ENCODE peak calls at places on chromosomes 3 and 15, in five cellular contexts. M is A549, P is transverse colon, L is breast epithelium, Z is GM12878. F is an unnamed sample.

GRCh38 chr15:46316024-46316423 is 681.2 kb downstream of the SQOR start:
- DNase-seq in P (no peak), L (no peak), Z (no peak), M (no peak), F (no peak)

GRCh38 chr3:188979236-188979635 is 192.5 kb upstream of the TPRG1 start:
- DNase-seq in Z (no peak), M (no peak), P (no peak), L (no peak), F (no peak)

GRCh38 chr3:85576091-85576690 is 617.4 kb downstream of the CADM2 start:
- DNase-seq in P (peak; percentile 42), Z (no peak), L (no peak), M (peak; percentile 13), F (peak; percentile 27)

GRCh38 chr15:35271371-35272043 is 186.4 kb upstream of the NANOGP8 start:
- DNase-seq in P (no peak), L (no peak), Z (no peak), M (no peak), F (no peak)

GRCh38 chr15:56693761-56694160 is 39.5 kb downstream of the ZNF280D start:
- DNase-seq in L (no peak), M (no peak), Z (no peak), P (no peak), F (no peak)

GRCh38 chr3:123757281-123757940 is 126.7 kb downstream of the MYLK start:
- DNase-seq in Z (peak; percentile 13), M (no peak), L (peak; percentile 76), P (peak; percentile 37), F (peak; percentile 19)

GRCh38 chr3:196016485-196016884 is 65.4 kb downstream of the TFRC start:
- DNase-seq in M (no peak), L (no peak), P (no peak), Z (no peak), F (no peak)

GRCh38 chr3:55690746-55691540 is 203.8 kb upstream of the WNT5A start:
- DNase-seq in P (no peak), Z (peak; percentile 42), L (no peak), M (no peak), F (no peak)

GRCh38 chr3:157785071-157785826 is 282.0 kb upstream of the VEPH1 start:
- DNase-seq in Z (no peak), L (no peak), P (no peak), M (peak; percentile 55), F (no peak)

GRCh38 chr3:66138336-66139234 is 82.2 kb upstream of the SLC25A26 start:
- DNase-seq in L (no peak), P (peak; percentile 55), M (peak; percentile 43), Z (no peak), F (peak; percentile 52)

GRCh38 chr3:155232605-155233004 is 60.9 kb downstream of the STRIT1 start:
- DNase-seq in L (no peak), Z (no peak), P (peak; percentile 19), M (no peak), F (peak; percentile 56)

GRCh38 chr3:190543656-190544055 is 29.8 kb downstream of the IL1RAP start:
- DNase-seq in M (no peak), L (no peak), P (no peak), Z (no peak), F (no peak)

DNA sequence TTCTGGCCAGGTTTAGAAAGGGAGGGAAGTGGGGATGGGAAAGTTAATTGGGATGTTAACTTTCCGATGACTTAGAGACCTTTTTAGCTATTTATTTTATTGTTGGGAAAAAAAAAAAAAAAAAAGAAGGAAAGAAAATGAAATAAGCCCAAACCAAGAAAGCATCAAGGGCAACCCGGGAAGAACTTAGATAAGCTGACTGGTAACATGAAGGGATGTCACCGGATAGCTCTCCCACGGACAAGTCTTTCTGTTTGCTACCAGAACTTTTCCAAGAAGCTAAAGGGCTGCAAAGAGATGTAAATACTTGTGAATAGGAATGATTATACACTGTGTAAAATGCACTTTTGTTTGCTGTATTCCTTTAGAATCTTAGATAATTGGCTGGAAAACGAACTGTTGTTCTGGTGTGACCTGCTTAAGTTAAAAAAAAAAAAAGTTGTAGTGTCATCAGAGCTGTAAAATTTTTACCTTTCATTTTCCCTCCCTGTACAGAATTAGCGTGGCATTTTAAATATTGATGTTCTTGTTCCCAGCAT is 2.8 kb downstream of the FOXB1 start:
- DNase-seq in L (no peak), Z (no peak), M (no peak), P (no peak), F (no peak)
- H3K4me1 ChIP-seq in L (no peaks in the 10 kb centered on the region), Z (no peaks in the 10 kb centered on the region), M (peaks cover 29% of the 10 kb centered on the region), P (peaks cover 30% of the 10 kb centered on the region), F (peaks cover 23% of the 10 kb centered on the region)

GRCh38 chr15:91865486-91865885 is 12.0 kb downstream of the SLCO3A1 start:
- DNase-seq in L (no peak), M (no peak), Z (no peak), P (no peak), F (no peak)

GRCh38 chr15:91866371-91866905 is 12.9 kb downstream of the SLCO3A1 start:
- DNase-seq in Z (no peak), L (no peak), M (no peak), P (no peak), F (no peak)

GRCh38 chr15:91865903-91866302 is 12.4 kb downstream of the SLCO3A1 start:
- DNase-seq in L (no peak), M (no peak), Z (no peak), P (no peak), F (no peak)

GRCh38 chr15:91866971-91867372 is 13.5 kb downstream of the SLCO3A1 start:
- DNase-seq in L (no peak), Z (no peak), M (no peak), P (no peak), F (no peak)

DNA sequence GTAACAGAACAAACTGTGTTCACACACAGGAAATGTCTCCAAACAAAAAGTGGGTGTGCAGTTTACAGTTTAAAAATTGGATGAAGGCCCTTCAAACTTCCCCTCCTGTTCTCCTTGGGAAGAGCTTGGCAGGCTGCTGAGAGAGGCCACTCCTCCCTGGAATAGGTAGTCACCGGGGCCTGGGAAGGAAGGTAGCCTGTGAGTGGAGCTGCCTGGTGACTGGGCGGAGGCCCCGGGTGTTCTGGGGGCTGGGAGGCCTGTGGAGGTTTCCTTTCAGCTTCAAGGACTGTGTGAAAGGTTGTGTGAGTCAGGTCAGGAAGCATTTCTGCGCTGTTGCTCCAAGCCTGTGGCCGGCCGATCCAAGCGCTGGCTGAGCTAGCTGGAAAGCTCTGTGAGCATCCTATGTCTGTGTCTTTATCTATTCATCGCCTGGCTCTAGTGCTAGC is 14.1 kb downstream of the SLCO3A1 start:
- DNase-seq in M (peak; percentile 78), P (peak; percentile 85), Z (no peak), L (peak; percentile 59), F (no peak)
- TF ChIP-seq POLR2A in M (no peak), P (no peak), Z (no peak), L (no peak), F (no peak)

DNA sequence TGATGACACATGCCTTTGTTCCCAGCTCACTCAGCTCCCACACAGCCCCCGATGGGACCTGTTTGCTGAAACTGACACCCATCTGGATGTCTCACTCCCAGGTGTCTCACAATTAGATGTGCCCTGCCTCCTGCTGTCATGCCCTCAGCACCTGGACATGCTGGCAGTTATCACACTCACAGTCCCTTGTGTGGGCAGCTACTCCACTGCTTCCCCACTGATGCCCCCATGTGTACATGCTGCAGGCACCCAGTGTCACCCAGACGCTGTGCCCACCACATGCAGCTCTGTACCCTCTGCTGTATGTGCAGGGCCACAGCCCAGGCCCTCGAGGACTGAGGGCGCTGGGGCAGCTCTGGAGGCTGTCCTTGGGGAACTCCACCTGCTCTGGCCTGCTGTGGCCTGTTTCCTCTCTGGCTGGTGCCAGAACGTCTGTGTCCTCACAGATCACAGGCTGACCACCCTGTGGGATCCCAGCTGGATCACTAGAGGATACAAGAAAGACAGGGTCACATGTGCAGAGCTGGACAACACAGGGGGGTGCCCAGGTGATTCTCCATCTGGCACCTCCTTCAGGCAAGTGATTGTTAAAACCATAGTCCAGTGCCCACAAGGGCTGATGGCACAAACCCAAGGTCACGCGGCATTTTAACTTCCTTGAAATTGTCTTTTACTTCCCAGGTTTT is 14.0 kb downstream of the C3orf22 start:
- DNase-seq in P (peak; percentile 7), L (peak; percentile 34), Z (no peak), M (no peak), F (no peak)
- H3K4me1 ChIP-seq in P (no peaks in the 10 kb centered on the region), L (no peaks in the 10 kb centered on the region), Z (no peaks in the 10 kb centered on the region), M (peaks cover 10% of the 10 kb centered on the region), F (peaks cover 8% of the 10 kb centered on the region)

GRCh38 chr15:59158701-59159034 is 48.0 kb upstream of the LDHAL6B start:
- DNase-seq in P (no peak), Z (no peak), M (no peak), L (no peak), F (no peak)

GRCh38 chr15:59160880-59161593 is 45.6 kb upstream of the LDHAL6B start:
- DNase-seq in L (no peak), P (no peak), M (peak; percentile 41), Z (no peak), F (no peak)

GRCh38 chr15:59157398-59157797 is 49.2 kb upstream of the LDHAL6B start:
- DNase-seq in M (no peak), P (no peak), Z (no peak), L (no peak), F (no peak)

GRCh38 chr15:59157840-59158700 is 48.6 kb upstream of the LDHAL6B start:
- DNase-seq in Z (no peak), M (no peak), P (no peak), L (no peak), F (no peak)

GRCh38 chr15:59159210-59159609 is 47.4 kb upstream of the LDHAL6B start:
- DNase-seq in M (no peak), P (no peak), Z (no peak), L (no peak), F (no peak)
- TF ChIP-seq POLR2A in M (no peak), P (no peak), Z (peak; percentile 15), L (no peak), F (no peak)

GRCh38 chr3:45583021-45583851 is 11.3 kb upstream of the LIMD1 start:
- DNase-seq in P (peak; percentile 34), Z (no peak), M (no peak), L (no peak), F (peak; percentile 78)

GRCh38 chr3:45582407-45582806 is 12.1 kb upstream of the LIMD1 start:
- DNase-seq in P (no peak), M (no peak), Z (no peak), L (no peak), F (no peak)

GRCh38 chr3:45575491-45575923 is 19.0 kb upstream of the LIMD1 start:
- DNase-seq in Z (no peak), M (no peak), L (no peak), P (no peak), F (no peak)

GRCh38 chr3:45580142-45580541 is 14.4 kb upstream of the LIMD1 start:
- DNase-seq in P (no peak), Z (no peak), M (no peak), L (no peak), F (no peak)

GRCh38 chr3:45579251-45579650 is 15.3 kb upstream of the LIMD1 start:
- DNase-seq in L (no peak), Z (no peak), M (no peak), P (no peak), F (no peak)
- H3K4me1 ChIP-seq in L (no peaks in the 10 kb centered on the region), Z (no peaks in the 10 kb centered on the region), M (no peaks in the 10 kb centered on the region), P (no peaks in the 10 kb centered on the region), F (peaks cover 52% of the 10 kb centered on the region)

GRCh38 chr15:67091073-67091965 is 25.9 kb downstream of the SMAD3 start:
- DNase-seq in M (peak; percentile 85), L (no peak), P (peak; percentile 72), Z (peak; percentile 80), F (no peak)
- TF ChIP-seq POLR2A in M (no peak), L (no peak), P (no peak), Z (peak; percentile 41), F (no peak)

GRCh38 chr15:80504931-80505330 is 100.7 kb downstream of the ARNT2 start:
- DNase-seq in Z (no peak), M (no peak), L (no peak), P (no peak), F (no peak)
- H3K4me1 ChIP-seq in Z (no peaks in the 10 kb centered on the region), M (peaks cover 14% of the 10 kb centered on the region), L (no peaks in the 10 kb centered on the region), P (no peaks in the 10 kb centered on the region), F (peaks cover 4% of the 10 kb centered on the region)

F was measured in tibial nerve.